ENCODE peak calls at places on chromosomes 16 and 17, in seven cellular contexts. One of them, this sample, is unnamed.
A peak's percentile ranks its signal among the peaks of the same experiment; 100 is the strongest.

GRCh38 chr16:30721167-30721566 is 22.2 kb downstream of the SRCAP start:
- DNase-seq in left ventricle myocardium superior: no peak
- DNase-seq in hypothalamus: no peak
- DNase-seq in GM12878: no peak
- DNase-seq in activated CD8-positive, alpha-beta memory T cell treated with anti-CD3 and anti-CD28 coated beads for 4 hours: no peak
- DNase-seq in HFF-Myc: no peak
- DNase-seq in KG1: no peak
- DNase-seq in this sample: no peak

GRCh38 chr17:65208753-65209152 is 71.6 kb downstream of the RGS9 start:
- DNase-seq in hypothalamus: no peak
- DNase-seq in KG1: no peak
- DNase-seq in GM12878: no peak
- DNase-seq in HFF-Myc: no peak
- DNase-seq in left ventricle myocardium superior: no peak
- DNase-seq in activated CD8-positive, alpha-beta memory T cell treated with anti-CD3 and anti-CD28 coated beads for 4 hours: no peak
- DNase-seq in this sample: no peak

GRCh38 chr17:45260204-45260783 is 1.6 kb downstream of the SPATA32 start:
- DNase-seq in GM12878: no peak
- DNase-seq in HFF-Myc: no peak
- DNase-seq in KG1: no peak
- DNase-seq in hypothalamus: no peak
- DNase-seq in left ventricle myocardium superior: peak; percentile 72
- DNase-seq in activated CD8-positive, alpha-beta memory T cell treated with anti-CD3 and anti-CD28 coated beads for 4 hours: no peak
- DNase-seq in this sample: peak; percentile 29

GRCh38 chr16:86218479-86219170 is 291.7 kb upstream of the FOXF1 start:
- DNase-seq in left ventricle myocardium superior: no peak
- DNase-seq in activated CD8-positive, alpha-beta memory T cell treated with anti-CD3 and anti-CD28 coated beads for 4 hours: no peak
- DNase-seq in GM12878: no peak
- DNase-seq in hypothalamus: no peak
- DNase-seq in HFF-Myc: no peak
- DNase-seq in KG1: no peak
- DNase-seq in this sample: no peak

GRCh38 chr17:19726615-19727376 is 10.4 kb upstream of the SLC47A2 start:
- DNase-seq in KG1: no peak
- DNase-seq in HFF-Myc: no peak
- DNase-seq in left ventricle myocardium superior: no peak
- DNase-seq in GM12878: no peak
- DNase-seq in hypothalamus: no peak
- DNase-seq in activated CD8-positive, alpha-beta memory T cell treated with anti-CD3 and anti-CD28 coated beads for 4 hours: no peak
- DNase-seq in this sample: no peak

GRCh38 chr17:77096570-77097214 is 44.1 kb upstream of the SEC14L1 start:
- DNase-seq in GM12878: no peak
- DNase-seq in KG1: no peak
- DNase-seq in left ventricle myocardium superior: no peak
- DNase-seq in hypothalamus: no peak
- DNase-seq in activated CD8-positive, alpha-beta memory T cell treated with anti-CD3 and anti-CD28 coated beads for 4 hours: no peak
- DNase-seq in HFF-Myc: no peak
- DNase-seq in this sample: peak; percentile 93

GRCh38 chr17:67312265-67312664 is 54.1 kb downstream of the PSMD12 start:
- DNase-seq in KG1: no peak
- DNase-seq in left ventricle myocardium superior: no peak
- DNase-seq in HFF-Myc: no peak
- DNase-seq in hypothalamus: no peak
- DNase-seq in activated CD8-positive, alpha-beta memory T cell treated with anti-CD3 and anti-CD28 coated beads for 4 hours: no peak
- DNase-seq in GM12878: no peak
- DNase-seq in this sample: no peak

GRCh38 chr17:3852561-3852960 is 6.5 kb upstream of the NCBP3 start:
- DNase-seq in activated CD8-positive, alpha-beta memory T cell treated with anti-CD3 and anti-CD28 coated beads for 4 hours: no peak
- DNase-seq in left ventricle myocardium superior: no peak
- DNase-seq in HFF-Myc: no peak
- DNase-seq in GM12878: no peak
- DNase-seq in hypothalamus: no peak
- DNase-seq in KG1: no peak
- DNase-seq in this sample: no peak

GRCh38 chr17:33482636-33483035 is 189.5 kb upstream of the ASIC2 start:
- DNase-seq in activated CD8-positive, alpha-beta memory T cell treated with anti-CD3 and anti-CD28 coated beads for 4 hours: no peak
- DNase-seq in GM12878: no peak
- DNase-seq in hypothalamus: no peak
- DNase-seq in left ventricle myocardium superior: no peak
- DNase-seq in HFF-Myc: no peak
- DNase-seq in KG1: no peak
- DNase-seq in this sample: no peak

GRCh38 chr17:49565948-49566491 is 9.7 kb upstream of the NXPH3 start:
- DNase-seq in GM12878: no peak
- DNase-seq in hypothalamus: no peak
- DNase-seq in HFF-Myc: no peak
- DNase-seq in left ventricle myocardium superior: peak; percentile 82
- DNase-seq in activated CD8-positive, alpha-beta memory T cell treated with anti-CD3 and anti-CD28 coated beads for 4 hours: no peak
- DNase-seq in KG1: no peak
- DNase-seq in this sample: no peak

GRCh38 chr17:54736573-54736972 is 164.1 kb upstream of the TOM1L1 start:
- DNase-seq in HFF-Myc: no peak
- DNase-seq in hypothalamus: no peak
- DNase-seq in left ventricle myocardium superior: no peak
- DNase-seq in KG1: no peak
- DNase-seq in activated CD8-positive, alpha-beta memory T cell treated with anti-CD3 and anti-CD28 coated beads for 4 hours: no peak
- DNase-seq in GM12878: no peak
- DNase-seq in this sample: no peak

GRCh38 chr17:1787301-1787902 is 25.5 kb downstream of the SERPINF1 start:
- DNase-seq in hypothalamus: no peak
- DNase-seq in KG1: no peak
- DNase-seq in HFF-Myc: peak; percentile 84
- DNase-seq in GM12878: no peak
- DNase-seq in activated CD8-positive, alpha-beta memory T cell treated with anti-CD3 and anti-CD28 coated beads for 4 hours: no peak
- DNase-seq in left ventricle myocardium superior: peak; percentile 70
- DNase-seq in this sample: peak; percentile 87

GRCh38 chr17:15247891-15248529 is 17.1 kb downstream of the PMP22 start:
- DNase-seq in left ventricle myocardium superior: no peak
- DNase-seq in HFF-Myc: no peak
- DNase-seq in hypothalamus: no peak
- DNase-seq in GM12878: no peak
- DNase-seq in KG1: no peak
- DNase-seq in activated CD8-positive, alpha-beta memory T cell treated with anti-CD3 and anti-CD28 coated beads for 4 hours: no peak
- DNase-seq in this sample: no peak

GRCh38 chr17:10631048-10631700 is 25.9 kb downstream of the MYH3 start:
- DNase-seq in left ventricle myocardium superior: no peak
- DNase-seq in hypothalamus: no peak
- DNase-seq in HFF-Myc: no peak
- DNase-seq in activated CD8-positive, alpha-beta memory T cell treated with anti-CD3 and anti-CD28 coated beads for 4 hours: no peak
- DNase-seq in GM12878: no peak
- DNase-seq in KG1: no peak
- DNase-seq in this sample: peak; percentile 14

GRCh38 chr17:63531022-63531965 is 8.1 kb downstream of the KCNH6 start:
- DNase-seq in hypothalamus: no peak
- DNase-seq in GM12878: no peak
- DNase-seq in activated CD8-positive, alpha-beta memory T cell treated with anti-CD3 and anti-CD28 coated beads for 4 hours: no peak
- DNase-seq in KG1: no peak
- DNase-seq in HFF-Myc: no peak
- DNase-seq in left ventricle myocardium superior: no peak
- DNase-seq in this sample: no peak

GRCh38 chr17:38663125-38663751 is 11.5 kb downstream of the EPOP start:
- DNase-seq in activated CD8-positive, alpha-beta memory T cell treated with anti-CD3 and anti-CD28 coated beads for 4 hours: no peak
- DNase-seq in HFF-Myc: peak; percentile 30
- DNase-seq in left ventricle myocardium superior: peak; percentile 70
- DNase-seq in hypothalamus: peak; percentile 82
- DNase-seq in GM12878: no peak
- DNase-seq in KG1: no peak
- DNase-seq in this sample: peak; percentile 65

GRCh38 chr17:924711-925480 is 54.7 kb downstream of the NXN start:
- DNase-seq in KG1: no peak
- DNase-seq in left ventricle myocardium superior: no peak
- DNase-seq in hypothalamus: no peak
- DNase-seq in GM12878: no peak
- DNase-seq in HFF-Myc: no peak
- DNase-seq in activated CD8-positive, alpha-beta memory T cell treated with anti-CD3 and anti-CD28 coated beads for 4 hours: no peak
- DNase-seq in this sample: no peak

GRCh38 chr16:87968541-87968940 is 17.3 kb downstream of the BANP start:
- DNase-seq in activated CD8-positive, alpha-beta memory T cell treated with anti-CD3 and anti-CD28 coated beads for 4 hours: no peak
- DNase-seq in hypothalamus: no peak
- DNase-seq in HFF-Myc: no peak
- DNase-seq in left ventricle myocardium superior: no peak
- DNase-seq in KG1: no peak
- DNase-seq in GM12878: no peak
- DNase-seq in this sample: no peak

GRCh38 chr17:10421211-10421610 is 539 bp downstream of the MYH8 start:
- DNase-seq in activated CD8-positive, alpha-beta memory T cell treated with anti-CD3 and anti-CD28 coated beads for 4 hours: no peak
- DNase-seq in HFF-Myc: no peak
- DNase-seq in KG1: no peak
- DNase-seq in hypothalamus: no peak
- DNase-seq in left ventricle myocardium superior: no peak
- DNase-seq in GM12878: no peak
- DNase-seq in this sample: no peak

This sample was measured in NCI-H226.